ENCODE peak calls at places on chromosomes 7 and 10, in four cellular contexts. K, N, C and Z are unnamed samples. For H3K4me1 and H3K27me3, the result is how much of the 10 kb centered on the place peaks cover.

GRCh38 chr7:158394936-158395335 is 192.7 kb downstream of the PTPRN2 start:
- DNase-seq in K (no peak), C (no peak), N (no peak), Z (no peak)

GRCh38 chr10:86303626-86304025 is 63.0 kb downstream of the GRID1 start:
- DNase-seq in K (no peak), N (no peak), C (no peak), Z (no peak)

GRCh38 chr7:39894904-39895303 is 55.2 kb upstream of the CDK13 start:
- DNase-seq in N (no peak), K (no peak), C (no peak), Z (no peak)

GRCh38 chr10:91378061-91378460 is 32.1 kb upstream of the HECTD2 start:
- DNase-seq in C (no peak), N (no peak), K (no peak), Z (no peak)

GRCh38 chr7:134813668-134814067 is 34.2 kb downstream of the CALD1 start:
- DNase-seq in N (no peak), K (no peak), C (no peak), Z (no peak)

GRCh38 chr10:8036521-8037198 is 17.8 kb upstream of the GATA3 start:
- DNase-seq in K (no peak), C (no peak), N (no peak), Z (peak)

GRCh38 chr10:60732240-60733188 is 45.8 kb upstream of the CDK1 start:
- DNase-seq in K (no peak), N (no peak), C (no peak), Z (peak)

GRCh38 chr10:21281765-21282484 is 243.6 kb downstream of the SKIDA1 start:
- DNase-seq in K (no peak), N (no peak), C (no peak), Z (no peak)

GRCh38 chr10:27207350-27207749 is 33.2 kb downstream of the ACBD5 start:
- DNase-seq in K (no peak), N (no peak), C (no peak), Z (no peak)

GRCh38 chr10:74523199-74523598 is 303.2 kb upstream of the KAT6B start:
- DNase-seq in K (no peak), N (no peak), C (no peak), Z (no peak)

GRCh38 chr10:101816375-101816773 is 1.9 kb downstream of the OGA start:
- DNase-seq in K (no peak), C (no peak), N (no peak), Z (no peak)

GRCh38 chr10:113104071-113104470 is 154.0 kb downstream of the TCF7L2 start:
- DNase-seq in C (no peak), N (no peak), K (no peak), Z (no peak)
- H3K4me1 ChIP-seq in C (under half), N (half or more), K (under half), Z (under half)

DNA sequence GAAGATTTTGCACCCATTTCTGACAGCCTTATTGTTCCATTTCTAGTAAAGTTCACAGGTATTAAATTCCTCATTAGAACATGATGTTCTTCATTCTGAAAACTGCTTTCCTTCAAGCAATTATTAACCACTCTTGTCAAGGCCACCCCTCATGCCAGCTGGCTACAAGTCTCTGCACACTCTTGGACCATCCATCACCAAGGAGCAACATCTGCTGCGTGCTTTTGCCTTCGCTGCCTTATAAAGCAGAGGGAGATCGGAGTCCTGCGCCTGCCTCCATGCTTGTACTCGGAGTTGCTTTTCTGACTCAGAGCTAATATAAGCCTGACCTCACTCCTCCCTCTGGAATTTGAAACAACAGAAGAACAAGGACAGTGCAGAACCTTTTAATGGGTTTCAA is 529.9 kb upstream of the DPP6 start:
- DNase-seq in N (no peak), K (no peak), C (no peak), Z (no peak)
- H3K27ac ChIP-seq in N (no peak), K (peak), C (no peak), Z (no peak)

DNA sequence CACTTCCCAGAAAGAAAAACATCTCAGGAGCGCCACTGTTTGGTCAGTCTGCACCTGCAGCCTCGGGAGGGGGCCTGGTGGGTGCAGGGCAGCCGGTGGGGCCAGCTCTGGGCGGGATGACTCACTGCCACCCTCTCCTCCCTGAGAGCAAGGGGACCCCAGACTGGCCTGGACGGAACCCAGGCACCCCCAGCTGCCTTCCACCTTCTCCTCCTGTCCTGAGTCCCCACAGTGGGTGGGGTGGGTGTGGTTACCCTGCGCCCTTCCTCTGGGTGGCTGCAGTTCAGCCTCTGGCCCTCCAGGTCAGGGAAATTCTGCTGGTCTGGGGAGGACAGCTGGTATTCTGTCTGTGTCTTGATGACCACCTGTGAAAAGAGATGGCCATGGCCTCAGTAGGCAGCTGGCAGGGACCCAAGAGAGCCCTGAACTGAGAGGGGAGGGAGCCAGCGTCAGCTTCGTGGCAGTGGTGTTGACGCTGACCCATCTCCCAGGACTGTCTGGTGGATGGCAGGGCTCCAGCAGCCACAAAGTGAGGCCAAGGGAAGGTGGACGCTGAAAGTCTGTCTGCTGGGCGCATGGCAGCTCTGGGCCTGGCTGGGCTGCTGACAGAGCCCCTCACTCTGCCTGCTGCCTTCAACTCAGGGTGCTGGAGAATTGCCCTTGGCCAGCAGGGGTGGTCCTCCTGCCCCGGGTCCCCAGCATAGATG is 8.9 kb downstream of the CALY start:
- DNase-seq in N (no peak), K (no peak), C (no peak), Z (no peak)
- H3K27me3 ChIP-seq in N (under half), K (under half), C (half or more), Z (under half)

GRCh38 chr7:105007298-105007697 is 6.7 kb upstream of the KMT2E start:
- DNase-seq in K (no peak), C (no peak), N (no peak), Z (no peak)
- H3K4me1 ChIP-seq in K (half or more), C (half or more), N (half or more), Z (half or more)

DNA sequence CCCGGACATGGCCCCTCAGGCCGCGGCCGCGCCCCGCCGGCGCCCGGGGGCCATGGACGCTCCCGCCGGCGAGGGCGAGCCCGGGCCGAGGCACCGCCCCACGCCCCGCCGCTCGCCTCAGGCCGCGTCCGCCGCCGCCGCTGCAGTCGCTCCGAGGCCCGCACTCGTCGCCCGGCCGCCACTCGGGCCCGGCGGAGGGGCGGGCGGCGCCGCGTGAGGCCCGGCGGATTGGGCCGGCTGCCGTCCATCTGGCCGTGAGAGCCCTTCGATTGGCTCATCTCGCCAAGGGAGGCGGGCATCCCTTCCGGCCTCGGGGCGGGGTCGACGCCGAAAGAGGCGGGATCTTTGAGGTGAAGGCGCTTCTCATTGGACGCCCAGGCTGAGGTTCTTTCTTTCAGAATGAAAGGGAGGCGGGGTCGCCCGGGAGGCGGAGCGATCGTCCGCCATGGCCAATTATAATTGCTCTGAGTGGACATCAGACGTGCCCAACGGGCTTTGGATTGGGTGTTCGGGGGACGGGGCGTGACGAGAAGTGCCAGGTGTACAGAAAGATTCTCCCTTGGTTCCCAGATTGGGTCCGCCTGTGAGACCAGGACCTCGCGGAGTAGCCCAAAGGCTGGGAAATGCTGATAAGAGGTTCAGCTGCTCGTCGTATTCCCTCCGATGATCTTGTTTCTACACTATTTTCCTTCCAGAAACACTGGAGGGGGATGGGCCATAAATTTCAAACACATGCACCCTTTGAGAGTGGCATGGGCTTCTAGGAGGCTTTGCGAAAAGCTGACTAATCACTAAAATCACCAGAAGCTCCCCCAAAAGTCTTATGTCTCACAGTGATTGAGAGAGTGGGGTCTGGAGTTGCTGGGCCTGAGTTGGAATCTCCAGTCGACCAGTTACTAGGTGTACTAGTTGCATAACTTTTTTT is at the start of gene GNA12:
- DNase-seq in N (peak), K (peak), C (peak), Z (peak)
- H3K27ac ChIP-seq in N (peak), K (peak), C (peak), Z (no peak)